ENCODE peak calls at places on chromosomes 6 and 20, in four cellular contexts. S is kidney, C is fibroblast of mammary gland, A is glutamatergic neuron. W is an unnamed sample.

GRCh38 chr6:134230940-134231339 is 87.0 kb downstream of the SGK1 start:
- DNase-seq in S (no peak), C (no peak), A (no peak), W (no peak)

GRCh38 chr20:43985608-43986316 is 71.1 kb downstream of the TOX2 start:
- DNase-seq in S (peak; percentile 51), C (no peak), A (no peak), W (no peak)

GRCh38 chr6:34742094-34742493 is 15.2 kb upstream of the SNRPC start:
- DNase-seq in A (no peak), S (no peak), C (no peak), W (no peak)

GRCh38 chr6:80454197-80454596 is 347.7 kb downstream of the BCKDHB start:
- DNase-seq in A (no peak), C (peak; percentile 98), S (no peak), W (no peak)

GRCh38 chr6:20217476-20217855 is 5.2 kb upstream of the MBOAT1 start:
- DNase-seq in S (no peak), A (no peak), C (no peak), W (no peak)

GRCh38 chr6:150169609-150170008 is 26.8 kb downstream of the PPP1R14C start:
- DNase-seq in A (no peak), C (peak; percentile 91), S (no peak), W (no peak)

GRCh38 chr20:53959849-53960585 is 110.4 kb downstream of the BCAS1 start:
- DNase-seq in A (no peak), C (peak; percentile 96), S (no peak), W (no peak)

GRCh38 chr6:12923644-12924235 is 207.2 kb downstream of the PHACTR1 start:
- DNase-seq in A (no peak), S (no peak), C (no peak), W (no peak)

GRCh38 chr6:117414770-117415169 is 11.0 kb downstream of the ROS1 start:
- DNase-seq in C (no peak), S (no peak), A (no peak), W (no peak)

GRCh38 chr20:3592931-3593330 is 70.3 kb downstream of the GFRA4 start:
- DNase-seq in C (no peak), S (no peak), A (no peak), W (no peak)

GRCh38 chr6:37525460-37526357 is 26.0 kb upstream of the CCDC167 start:
- DNase-seq in S (no peak), C (peak; percentile 25), A (no peak), W (peak; percentile 81)

GRCh38 chr6:125944434-125944816 is 12.1 kb upstream of the HINT3 start:
- DNase-seq in A (no peak), C (peak; percentile 69), S (peak; percentile 83), W (no peak)

GRCh38 chr6:18269253-18269652 is 4.9 kb upstream of the DEK start:
- DNase-seq in S (no peak), A (no peak), C (peak; percentile 57), W (no peak)

GRCh38 chr20:20741067-20742045 is 28.9 kb upstream of the RALGAPA2 start:
- DNase-seq in A (no peak), C (no peak), S (no peak), W (no peak)

GRCh38 chr6:106959985-106960384 is 14.5 kb downstream of the CD24 start:
- DNase-seq in C (no peak), S (no peak), A (no peak), W (no peak)

GRCh38 chr20:62837790-62838458 is 21.1 kb downstream of the COL9A3 start:
- DNase-seq in C (peak; percentile 47), S (peak; percentile 91), A (no peak), W (no peak)

GRCh38 chr6:147509900-147510299 is 1.4 kb downstream of the SAMD5 start:
- DNase-seq in A (no peak), S (no peak), C (no peak), W (no peak)

GRCh38 chr6:87407531-87407895 is 259 bp upstream of the CFAP206 start:
- DNase-seq in C (peak; percentile 41), S (no peak), A (no peak), W (no peak)

GRCh38 chr6:98931710-98932109 is 16.0 kb downstream of the FBXL4 start:
- DNase-seq in A (peak; percentile 30), S (no peak), C (no peak), W (no peak)

GRCh38 chr6:50381106-50381415 is 331.3 kb upstream of the DEFB112 start:
- DNase-seq in S (no peak), C (no peak), A (peak; percentile 38), W (peak; percentile 4)

GRCh38 chr6:122405417-122405816 is 6.0 kb downstream of the HSF2 start:
- DNase-seq in C (peak; percentile 48), A (no peak), S (no peak), W (no peak)

GRCh38 chr6:127971945-127972391 is 71.1 kb upstream of the THEMIS start:
- DNase-seq in C (peak; percentile 30), A (no peak), S (no peak), W (no peak)

GRCh38 chr6:122033564-122034181 is 365.8 kb upstream of the HSF2 start:
- DNase-seq in C (peak; percentile 71), A (no peak), S (no peak), W (peak; percentile 11)

GRCh38 chr6:51843470-51844390 is 243.7 kb downstream of the PKHD1 start:
- DNase-seq in C (no peak), S (no peak), A (no peak), W (no peak)

GRCh38 chr6:34157236-34157830 is 11.4 kb upstream of the GRM4 start:
- DNase-seq in C (no peak), A (no peak), S (peak; percentile 22), W (no peak)

GRCh38 chr20:53919886-53920285 is 150.5 kb downstream of the BCAS1 start:
- DNase-seq in A (no peak), C (no peak), S (no peak), W (no peak)

DNA sequence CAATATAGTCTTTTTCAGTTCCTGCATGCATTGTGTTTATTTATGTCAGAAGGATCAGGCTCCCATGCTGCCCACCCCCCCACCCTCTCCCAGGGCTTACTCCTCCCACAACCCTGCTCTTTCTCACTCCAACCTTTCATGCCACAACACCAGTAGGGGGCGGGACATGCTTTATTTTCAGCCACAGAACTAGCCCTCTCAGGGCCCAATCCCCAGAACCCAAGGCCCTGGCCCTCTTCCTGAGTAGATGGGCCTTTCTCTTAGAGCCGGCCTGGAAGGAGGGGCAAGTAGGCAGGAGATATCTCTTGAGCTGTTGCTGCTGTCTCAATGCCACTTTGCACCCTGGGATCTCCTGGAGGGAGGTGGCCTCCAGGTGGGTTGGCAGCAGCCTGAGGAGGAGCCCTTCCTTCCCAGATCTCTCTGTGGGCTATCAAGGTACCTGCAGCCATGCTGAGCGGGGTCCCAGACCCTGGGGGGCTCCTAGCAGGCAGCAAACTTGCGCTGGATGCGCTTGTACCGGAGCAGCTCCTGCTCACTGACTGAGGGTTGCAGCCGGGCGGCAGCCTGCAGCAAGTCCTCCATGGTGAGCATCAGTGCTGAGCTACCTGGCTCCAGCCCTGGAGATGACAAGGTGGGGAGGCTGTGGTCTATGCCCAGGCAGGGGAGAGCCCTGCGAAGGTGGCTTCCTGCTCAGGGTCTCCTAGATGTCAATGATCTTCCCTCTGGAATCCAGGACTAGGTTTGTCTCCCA is 3.5 kb downstream of the GNMT start:
- DNase-seq in S (peak; percentile 31), C (peak; percentile 61), A (peak; percentile 58), W (peak; percentile 43)
- TF ChIP-seq CTCF in S (peak; percentile 23), C (peak; percentile 28), A (peak; percentile 41), W (no peak)

GRCh38 chr6:119204744-119205143 is 126.3 kb upstream of the FAM184A start:
- DNase-seq in S (no peak), C (no peak), A (no peak), W (no peak)
- TF ChIP-seq CTCF in S (no peak), C (no peak), A (no peak), W (no peak)

DNA sequence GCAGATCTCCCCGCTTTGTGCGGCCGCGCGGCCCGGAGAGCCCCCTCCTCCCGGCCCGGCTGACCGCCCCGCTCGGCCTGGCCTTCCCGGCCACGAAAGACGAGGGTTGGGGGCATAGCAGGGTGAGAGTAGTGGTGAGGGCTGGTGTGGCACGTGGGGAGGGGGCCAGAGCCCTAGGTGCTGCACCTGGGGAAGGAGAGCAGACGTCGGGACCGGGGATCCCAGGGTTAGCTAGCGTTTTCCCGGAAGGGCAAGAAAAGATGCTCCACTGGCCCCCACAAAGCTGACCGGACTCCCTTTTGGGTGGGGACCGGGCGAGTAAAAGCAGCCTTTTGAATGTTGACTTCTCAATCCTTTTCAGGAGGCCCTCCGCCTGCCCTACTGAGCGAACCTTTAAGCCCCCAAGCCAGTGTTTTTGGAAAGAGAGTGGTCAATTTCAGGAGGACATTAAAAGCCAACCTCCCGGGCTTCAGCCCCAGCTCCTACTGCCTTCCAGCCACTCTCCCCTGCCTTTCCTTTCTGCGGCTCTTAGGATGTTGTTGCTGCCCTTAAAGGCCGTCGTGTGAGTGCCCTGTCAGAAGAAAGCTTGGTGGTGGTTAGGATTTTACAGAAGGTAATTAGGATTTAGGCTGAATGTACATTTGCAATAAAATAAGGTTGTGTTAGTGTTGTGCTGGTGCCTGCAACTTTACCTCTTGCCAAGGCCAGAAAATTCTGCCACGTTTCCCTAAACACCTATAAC is 652 bp upstream of the BACH2 start:
- DNase-seq in A (no peak), S (peak; percentile 67), C (no peak), W (no peak)
- TF ChIP-seq CTCF in A (no peak), S (no peak), C (no peak), W (no peak)

DNA sequence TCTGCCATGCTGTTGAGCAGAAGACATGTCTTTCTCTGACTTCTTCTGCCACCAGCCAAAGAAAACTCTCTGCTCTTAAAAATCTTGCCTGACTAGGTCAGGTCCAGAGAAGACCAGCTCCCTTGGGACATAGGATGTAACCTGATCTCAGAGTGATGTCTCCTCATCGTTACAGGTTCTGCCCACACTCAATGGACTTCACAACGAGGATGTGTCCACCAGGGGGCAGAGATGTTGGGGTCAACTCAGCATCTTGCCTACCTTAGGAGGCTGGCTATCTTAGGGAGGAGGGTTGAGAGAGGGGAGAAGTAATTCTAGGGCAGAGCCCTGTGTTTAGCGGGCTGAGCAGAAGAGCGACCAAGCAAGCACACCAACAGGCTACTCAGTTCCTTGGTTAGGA is 207.6 kb upstream of the CDH4 start:
- DNase-seq in S (no peak), A (no peak), C (peak; percentile 23), W (peak; percentile 22)
- TF ChIP-seq CTCF in S (no peak), A (peak; percentile 15), C (peak; percentile 15), W (no peak)

GRCh38 chr20:59745201-59745600 is 140.9 kb downstream of the PHACTR3 start:
- DNase-seq in A (no peak), C (no peak), S (no peak), W (no peak)

GRCh38 chr20:59744756-59745155 is 140.4 kb downstream of the PHACTR3 start:
- DNase-seq in C (no peak), S (no peak), A (no peak), W (no peak)

GRCh38 chr20:59743308-59743707 is 139.0 kb downstream of the PHACTR3 start:
- DNase-seq in C (no peak), A (no peak), S (no peak), W (no peak)

GRCh38 chr20:59742351-59743095 is 138.2 kb downstream of the PHACTR3 start:
- DNase-seq in A (no peak), S (no peak), C (no peak), W (no peak)

GRCh38 chr20:59743767-59744485 is 139.6 kb downstream of the PHACTR3 start:
- DNase-seq in C (no peak), A (peak; percentile 75), S (no peak), W (no peak)
- TF ChIP-seq CTCF in C (no peak), A (no peak), S (no peak), W (no peak)